ENCODE peak calls at places on chromosomes 13 and 19, in seven cellular contexts. U is A549; O is IMR-90; S is CD8-positive, alpha-beta T cell; Q is aorta; V is GM12864; M is mucosa of descending colon. G is an unnamed sample.

GRCh38 chr19:8505680-8506401 is 3.4 kb upstream of the PRAM1 start:
- DNase-seq in U (peak), O (peak), S (peak), Q (peak), V (no peak), M (peak), G (peak)

GRCh38 chr19:5954293-5954692 is 23.6 kb downstream of the RANBP3 start:
- DNase-seq in U (no peak), O (peak), S (no peak), Q (no peak), V (no peak), M (no peak), G (no peak)

GRCh38 chr19:30003862-30004261 is 61.8 kb downstream of the URI1 start:
- DNase-seq in U (no peak), O (no peak), S (no peak), Q (no peak), V (no peak), M (no peak), G (no peak)

GRCh38 chr19:18117692-18118378 is 20.3 kb downstream of the MAST3 start:
- DNase-seq in U (peak), O (peak), S (peak), Q (peak), V (no peak), M (peak), G (peak)

GRCh38 chr19:35509018-35509652 is 4.3 kb downstream of the DMKN start:
- DNase-seq in U (peak), O (no peak), S (peak), Q (no peak), V (peak), M (peak), G (peak)

GRCh38 chr13:109332501-109333499 is 453.6 kb downstream of the IRS2 start:
- DNase-seq in U (no peak), O (no peak), S (no peak), Q (no peak), V (no peak), M (peak), G (no peak)

GRCh38 chr13:108983273-108983672 is 353.9 kb downstream of the MYO16 start:
- DNase-seq in U (no peak), O (no peak), S (no peak), Q (no peak), V (no peak), M (no peak), G (no peak)

GRCh38 chr19:18437481-18438330 is at the start of gene ISYNA1:
- DNase-seq in U (peak), O (peak), S (peak), Q (peak), V (no peak), M (peak), G (peak)

GRCh38 chr13:43232866-43233265 is 209.5 kb downstream of the DNAJC15 start:
- DNase-seq in U (peak), O (peak), S (no peak), Q (no peak), V (no peak), M (no peak), G (no peak)

GRCh38 chr13:21219044-21219381 is 42.6 kb downstream of the MRPL57 start:
- DNase-seq in U (no peak), O (no peak), S (no peak), Q (no peak), V (no peak), M (no peak), G (no peak)

GRCh38 chr19:623974-624373 is 9.4 kb downstream of the POLRMT start:
- DNase-seq in U (peak), O (peak), S (no peak), Q (no peak), V (no peak), M (no peak), G (no peak)

GRCh38 chr13:71722206-71722605 is 144.8 kb downstream of the DACH1 start:
- DNase-seq in U (no peak), O (peak), S (no peak), Q (no peak), V (no peak), M (no peak), G (no peak)

GRCh38 chr19:10399878-10400277 is 3.5 kb downstream of the CDC37 start:
- DNase-seq in U (no peak), O (no peak), S (no peak), Q (no peak), V (no peak), M (no peak), G (no peak)

GRCh38 chr13:111621164-111621563 is 300.7 kb downstream of the TEX29 start:
- DNase-seq in U (no peak), O (no peak), S (no peak), Q (no peak), V (no peak), M (no peak), G (no peak)

GRCh38 chr19:39401549-39402416 is 4.9 kb upstream of the ZFP36 start:
- DNase-seq in U (peak), O (peak), S (peak), Q (peak), V (no peak), M (peak), G (peak)

GRCh38 chr19:42528354-42529247 is at the start of gene CEACAM1:
- DNase-seq in U (no peak), O (no peak), S (peak), Q (no peak), V (peak), M (peak), G (peak)

GRCh38 chr19:29934781-29935180 is 7.3 kb upstream of the URI1 start:
- DNase-seq in U (no peak), O (no peak), S (no peak), Q (no peak), V (no peak), M (no peak), G (no peak)

GRCh38 chr13:40498461-40498860 is 168.0 kb downstream of the FOXO1 start:
- DNase-seq in U (no peak), O (no peak), S (no peak), Q (no peak), V (no peak), M (no peak), G (no peak)

GRCh38 chr13:49524740-49525501 is 29.2 kb downstream of the PHF11 start:
- DNase-seq in U (no peak), O (no peak), S (no peak), Q (no peak), V (no peak), M (no peak), G (no peak)

GRCh38 chr13:47175172-47175806 is 278.4 kb upstream of the HTR2A start:
- DNase-seq in U (no peak), O (peak), S (no peak), Q (no peak), V (no peak), M (no peak), G (no peak)

GRCh38 chr19:49338023-49338677 is 2.9 kb downstream of the CD37 start:
- DNase-seq in U (no peak), O (no peak), S (no peak), Q (peak), V (no peak), M (no peak), G (no peak)

GRCh38 chr19:49335071-49335783 is at the start of gene CD37:
- DNase-seq in U (no peak), O (no peak), S (peak), Q (peak), V (no peak), M (peak), G (peak)

GRCh38 chr19:49336482-49337266 is 1.5 kb downstream of the CD37 start:
- DNase-seq in U (no peak), O (no peak), S (no peak), Q (peak), V (no peak), M (no peak), G (no peak)

GRCh38 chr19:49337267-49338022 is 2.2 kb downstream of the CD37 start:
- DNase-seq in U (no peak), O (no peak), S (no peak), Q (peak), V (no peak), M (no peak), G (no peak)

GRCh38 chr19:49335784-49336481 is 727 bp downstream of the CD37 start:
- DNase-seq in U (no peak), O (no peak), S (no peak), Q (peak), V (no peak), M (no peak), G (no peak)
- H3K4me3 ChIP-seq in U (no peak), O (no peak), S (peak), Q (no peak), V (peak), M (no peak), G (peak)

GRCh38 chr19:48510421-48511268 is 990 bp downstream of the LMTK3 start:
- DNase-seq in U (peak), O (peak), S (peak), Q (peak), V (no peak), M (peak), G (peak)
- H3K4me3 ChIP-seq in U (peak), O (peak), S (peak), Q (no peak), V (no peak), M (no peak), G (peak)

DNA sequence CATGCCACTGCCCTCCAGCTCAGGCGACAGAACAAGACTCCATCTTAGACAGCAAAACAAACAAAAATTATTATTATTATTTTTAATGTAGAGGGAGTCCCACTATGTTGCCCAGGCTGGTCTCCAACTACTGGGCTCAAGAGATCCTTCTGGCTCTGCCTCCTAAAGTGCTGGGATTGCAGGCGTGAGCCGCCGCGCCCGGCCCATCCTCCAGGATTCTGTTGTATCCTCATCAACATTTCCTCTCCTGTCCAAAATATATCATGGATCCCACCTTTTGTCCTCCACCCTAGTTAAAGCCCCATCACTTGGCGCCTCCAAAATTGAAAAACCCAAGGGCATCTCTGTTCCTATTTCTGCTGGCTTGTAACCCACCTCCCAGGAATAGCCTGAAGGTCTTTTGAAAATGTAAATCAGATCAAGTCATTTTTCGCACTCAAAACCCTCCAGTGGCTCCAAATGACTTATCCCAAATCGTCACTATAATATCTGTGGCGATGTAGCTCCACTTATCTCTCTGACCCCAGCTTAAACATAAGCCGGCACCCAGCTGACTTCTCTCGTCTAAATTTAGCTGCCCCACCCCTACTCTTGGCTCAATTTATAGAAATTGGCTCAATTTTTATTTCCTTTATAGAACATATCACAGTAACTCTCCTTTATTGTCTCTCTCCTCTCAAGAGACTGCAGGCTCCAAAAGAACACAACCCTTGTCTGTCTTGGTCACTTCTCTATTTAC is 1.1 kb downstream of the ZNF784 start:
- DNase-seq in U (no peak), O (no peak), S (no peak), Q (no peak), V (no peak), M (no peak), G (no peak)
- H3K4me3 ChIP-seq in U (no peak), O (no peak), S (no peak), Q (no peak), V (no peak), M (no peak), G (peak)

GRCh38 chr19:45601115-45601514 is 897 bp downstream of the GPR4 start:
- DNase-seq in U (no peak), O (no peak), S (no peak), Q (no peak), V (no peak), M (no peak), G (no peak)
- H3K4me3 ChIP-seq in U (no peak), O (no peak), S (no peak), Q (no peak), V (no peak), M (no peak), G (no peak)

GRCh38 chr19:33486407-33486806 is 35.2 kb downstream of the PEPD start:
- DNase-seq in U (no peak), O (no peak), S (no peak), Q (peak), V (no peak), M (no peak), G (no peak)

GRCh38 chr19:33484226-33484774 is 37.3 kb downstream of the PEPD start:
- DNase-seq in U (no peak), O (no peak), S (no peak), Q (peak), V (no peak), M (no peak), G (no peak)

GRCh38 chr19:33486936-33487793 is 34.4 kb downstream of the PEPD start:
- DNase-seq in U (no peak), O (no peak), S (no peak), Q (peak), V (no peak), M (no peak), G (no peak)

GRCh38 chr19:33481863-33482262 is 39.7 kb downstream of the PEPD start:
- DNase-seq in U (no peak), O (no peak), S (no peak), Q (peak), V (no peak), M (no peak), G (no peak)

DNA sequence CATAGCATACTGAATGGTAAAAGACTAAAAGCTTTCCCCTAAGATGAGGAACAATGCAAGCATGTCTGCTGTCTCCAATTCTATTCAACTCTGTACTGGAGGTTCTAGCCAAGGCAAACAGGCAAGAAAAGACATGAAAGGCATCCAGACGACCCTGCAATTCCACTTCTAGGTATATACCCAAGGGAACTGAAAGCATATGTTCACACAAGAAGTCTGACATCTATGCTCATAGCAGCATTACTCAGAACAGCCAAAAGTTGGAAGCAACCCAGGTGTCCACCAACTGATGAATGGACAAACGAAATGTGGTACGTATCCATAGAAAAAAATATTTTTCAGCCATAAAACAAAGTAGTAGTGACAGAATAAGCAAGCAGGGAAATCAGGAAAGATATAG is 39.1 kb downstream of the PEPD start:
- DNase-seq in U (no peak), O (peak), S (no peak), Q (no peak), V (no peak), M (no peak), G (no peak)
- H3K4me3 ChIP-seq in U (no peak), O (no peak), S (no peak), Q (no peak), V (no peak), M (no peak), G (no peak)

GRCh38 chr19:43691755-43692154 is 21.8 kb upstream of the PLAUR start:
- DNase-seq in U (peak), O (no peak), S (no peak), Q (no peak), V (no peak), M (no peak), G (no peak)
- H3K4me3 ChIP-seq in U (no peak), O (no peak), S (no peak), Q (no peak), V (no peak), M (no peak), G (no peak)

GRCh38 chr19:45821103-45821521 is 6.0 kb upstream of the RSPH6A start:
- DNase-seq in U (no peak), O (no peak), S (no peak), Q (no peak), V (no peak), M (no peak), G (no peak)
- H3K4me3 ChIP-seq in U (no peak), O (no peak), S (no peak), Q (no peak), V (no peak), M (no peak), G (no peak)